ENCODE peak calls at places on chromosome 1, in six cellular contexts. C, O, Z, M, S and N are unnamed samples.

GRCh38 chr1:213761845-213762407 is 225.8 kb upstream of the PROX1 start:
- DNase-seq in C (no peak), O (no peak), Z (no peak), M (no peak), S (no peak), N (peak)

GRCh38 chr1:50975436-50975835 is 5.4 kb downstream of the CDKN2C start:
- DNase-seq in C (no peak), O (no peak), Z (no peak), M (no peak), S (no peak), N (no peak)

GRCh38 chr1:112110031-112110430 is 120.6 kb upstream of the KCND3 start:
- DNase-seq in C (no peak), O (peak), Z (no peak), M (peak), S (no peak), N (peak)

GRCh38 chr1:44842763-44843655 is at the start of gene PTCH2:
- DNase-seq in C (peak), O (peak), Z (peak), M (peak), S (peak), N (no peak)

GRCh38 chr1:214187933-214188332 is 93.0 kb upstream of the SMYD2 start:
- DNase-seq in C (no peak), O (no peak), Z (no peak), M (no peak), S (no peak), N (no peak)

GRCh38 chr1:103336376-103336775 is 189.1 kb upstream of the RNPC3 start:
- DNase-seq in C (no peak), O (no peak), Z (no peak), M (no peak), S (no peak), N (no peak)

GRCh38 chr1:239308701-239309333 is 77.6 kb upstream of the CHRM3 start:
- DNase-seq in C (no peak), O (peak), Z (no peak), M (peak), S (no peak), N (peak)

GRCh38 chr1:204345941-204346678 is 13.6 kb downstream of the PLEKHA6 start:
- DNase-seq in C (no peak), O (no peak), Z (no peak), M (no peak), S (no peak), N (no peak)

GRCh38 chr1:221023482-221023881 is 144.2 kb downstream of the HLX start:
- DNase-seq in C (no peak), O (no peak), Z (no peak), M (no peak), S (no peak), N (no peak)

GRCh38 chr1:161725888-161726630 is 4.7 kb downstream of the FCRLB start:
- DNase-seq in C (peak), O (peak), Z (no peak), M (peak), S (peak), N (peak)
- TF ChIP-seq CTCF in C (peak), O (peak), Z (no peak), M (peak), S (no peak), N (peak)

GRCh38 chr1:59474496-59474895 is 177.6 kb downstream of the FGGY start:
- DNase-seq in C (no peak), O (no peak), Z (no peak), M (no peak), S (no peak), N (no peak)
- TF ChIP-seq CTCF in C (no peak), O (no peak), Z (no peak), M (no peak), S (no peak), N (no peak)

GRCh38 chr1:47160716-47161115 is 23.5 kb downstream of the CYP4A22 start:
- DNase-seq in C (no peak), O (no peak), Z (no peak), M (no peak), S (no peak), N (no peak)

GRCh38 chr1:47161298-47162040 is 24.2 kb downstream of the CYP4A22 start:
- DNase-seq in C (no peak), O (no peak), Z (no peak), M (no peak), S (no peak), N (no peak)

DNA sequence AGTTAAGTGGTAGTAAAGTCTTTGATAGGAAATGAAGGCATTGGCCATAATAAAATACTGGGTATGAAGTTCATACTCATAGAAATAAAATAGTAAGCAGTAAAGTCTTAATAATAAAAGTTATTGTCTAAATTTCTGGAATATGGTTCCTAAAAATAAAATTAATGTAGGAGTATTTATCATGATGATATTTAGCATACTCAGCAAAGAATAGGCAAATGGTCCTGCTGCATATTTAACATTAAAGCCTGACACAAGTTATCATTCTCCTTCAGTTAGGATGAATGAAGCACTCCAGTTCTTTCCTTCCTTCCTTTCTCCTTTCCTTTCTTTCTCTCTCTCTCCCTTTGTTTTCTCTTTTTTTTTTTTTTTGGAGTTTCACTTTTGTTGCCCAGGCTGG is 25.3 kb downstream of the PDZK1IP1 start:
- DNase-seq in C (no peak), O (no peak), Z (no peak), M (no peak), S (no peak), N (no peak)
- TF ChIP-seq CTCF in C (no peak), O (no peak), Z (no peak), M (no peak), S (no peak), N (no peak)

GRCh38 chr1:90728656-90729257 is 11.7 kb upstream of the BARHL2 start:
- DNase-seq in C (no peak), O (no peak), Z (no peak), M (no peak), S (no peak), N (no peak)

GRCh38 chr1:90727917-90728655 is 11.0 kb upstream of the BARHL2 start:
- DNase-seq in C (no peak), O (no peak), Z (no peak), M (no peak), S (no peak), N (no peak)

GRCh38 chr1:90731382-90732050 is 14.4 kb upstream of the BARHL2 start:
- DNase-seq in C (no peak), O (no peak), Z (no peak), M (no peak), S (no peak), N (no peak)

GRCh38 chr1:90730247-90731022 is 13.3 kb upstream of the BARHL2 start:
- DNase-seq in C (no peak), O (no peak), Z (no peak), M (no peak), S (no peak), N (no peak)

GRCh38 chr1:90729484-90730246 is 12.6 kb upstream of the BARHL2 start:
- DNase-seq in C (no peak), O (no peak), Z (no peak), M (no peak), S (no peak), N (no peak)
- TF ChIP-seq CTCF in C (peak), O (no peak), Z (no peak), M (no peak), S (peak), N (no peak)

GRCh38 chr1:23178931-23179330 is 10.3 kb upstream of the LUZP1 start:
- DNase-seq in C (no peak), O (peak), Z (no peak), M (peak), S (no peak), N (no peak)
- TF ChIP-seq CTCF in C (peak), O (peak), Z (no peak), M (peak), S (no peak), N (peak)

GRCh38 chr1:246734861-246735260 is 10.7 kb downstream of the SCCPDH start:
- DNase-seq in C (no peak), O (no peak), Z (no peak), M (no peak), S (no peak), N (no peak)

GRCh38 chr1:246733706-246734105 is 9.5 kb downstream of the SCCPDH start:
- DNase-seq in C (no peak), O (no peak), Z (no peak), M (no peak), S (no peak), N (no peak)

DNA sequence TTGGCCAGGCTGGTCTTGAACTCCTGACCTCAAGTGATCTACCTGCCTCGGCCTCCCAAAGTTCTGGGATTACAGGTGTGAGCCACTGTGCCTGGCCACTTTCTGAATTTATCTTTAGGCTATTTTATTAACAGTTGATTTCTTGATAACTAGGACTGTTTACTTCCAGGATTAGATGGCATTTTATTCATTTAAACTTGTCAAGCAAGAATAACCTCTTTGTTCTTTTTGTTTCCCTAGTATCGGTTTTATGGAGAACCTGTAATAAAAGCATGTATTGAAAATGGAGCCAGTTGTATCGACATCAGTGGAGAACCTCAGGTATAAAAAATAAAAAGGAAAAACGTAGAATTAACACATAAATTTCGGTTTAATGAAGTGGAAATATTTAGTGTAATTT is 11.5 kb downstream of the SCCPDH start:
- DNase-seq in C (no peak), O (no peak), Z (no peak), M (no peak), S (no peak), N (no peak)
- TF ChIP-seq CTCF in C (no peak), O (no peak), Z (no peak), M (no peak), S (no peak), N (no peak)

DNA sequence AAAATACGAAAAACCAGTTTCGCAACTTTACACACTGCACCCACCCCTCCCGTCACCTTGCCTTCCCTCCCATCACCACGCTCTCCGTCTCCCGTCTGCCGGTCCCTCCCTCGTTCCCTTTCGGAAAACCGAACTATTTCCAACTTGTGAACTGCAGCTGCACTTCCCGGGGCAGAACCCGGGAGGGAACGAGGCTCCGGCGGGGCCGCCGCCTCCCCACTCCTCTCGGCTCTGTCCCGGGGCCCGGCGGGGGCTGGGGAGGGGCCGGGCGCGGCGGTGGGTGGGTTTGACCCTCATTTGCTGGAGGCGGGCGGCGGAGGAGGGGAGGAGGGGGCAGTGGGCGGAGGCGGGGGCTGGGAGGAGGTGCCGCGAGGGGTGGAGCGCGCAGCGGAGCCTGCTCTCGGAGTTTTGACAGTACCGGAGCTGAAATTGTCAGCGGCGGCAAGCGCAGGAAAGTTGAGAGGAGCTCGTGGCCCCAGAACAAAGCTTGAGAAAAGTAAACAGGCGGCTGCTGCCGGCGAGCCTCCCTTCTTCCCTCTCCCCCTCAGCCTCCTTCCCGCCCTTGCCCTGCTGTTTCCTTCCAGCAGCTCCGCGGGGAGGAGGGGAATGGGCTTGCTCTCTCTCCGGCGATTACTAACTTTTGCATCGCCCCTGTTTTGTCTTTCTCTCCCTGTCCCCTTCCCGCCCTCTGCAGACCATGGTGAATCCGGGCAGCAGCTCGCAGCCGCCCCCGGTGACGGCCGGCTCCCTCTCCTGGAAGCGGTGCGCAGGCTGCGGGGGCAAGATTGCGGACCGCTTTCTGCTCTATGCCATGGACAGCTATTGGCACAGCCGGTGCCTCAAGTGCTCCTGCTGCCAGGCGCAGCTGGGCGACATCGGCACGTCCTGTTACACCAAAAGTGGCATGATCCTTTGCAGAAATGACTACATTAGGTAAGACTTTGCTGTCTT is 2.9 kb downstream of the LMO4 start:
- DNase-seq in C (peak), O (peak), Z (no peak), M (peak), S (peak), N (peak)
- TF ChIP-seq CTCF in C (peak), O (peak), Z (no peak), M (no peak), S (no peak), N (no peak)

DNA sequence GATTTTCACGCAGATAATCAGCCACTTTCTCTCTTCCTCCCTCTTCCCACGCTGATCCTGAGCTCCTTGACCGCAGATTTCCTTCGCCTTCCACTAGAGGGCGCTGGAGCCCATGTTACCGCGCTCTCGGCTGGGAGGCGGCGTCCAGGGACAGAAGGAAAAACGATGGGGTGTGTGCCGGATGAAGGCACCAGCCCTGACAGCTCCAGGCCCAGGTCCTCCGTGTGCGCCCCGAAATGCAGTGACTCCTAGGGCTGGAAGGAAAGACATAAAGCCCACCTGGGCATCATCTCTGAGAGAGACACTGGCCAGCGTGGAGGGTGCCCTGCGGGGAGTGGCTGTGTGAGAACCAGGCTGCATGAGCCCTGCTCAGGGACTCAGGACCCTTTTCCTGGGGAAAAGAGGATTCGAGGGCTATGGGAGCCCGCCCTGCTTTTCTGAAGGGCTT is 44.9 kb upstream of the CYP2J2 start:
- DNase-seq in C (peak), O (peak), Z (peak), M (peak), S (peak), N (peak)
- TF ChIP-seq CTCF in C (peak), O (peak), Z (peak), M (peak), S (peak), N (peak)

GRCh38 chr1:174165471-174166137 is 6.3 kb downstream of the RABGAP1L start:
- DNase-seq in C (peak), O (peak), Z (no peak), M (no peak), S (peak), N (peak)
- TF ChIP-seq CTCF in C (no peak), O (no peak), Z (no peak), M (no peak), S (no peak), N (no peak)